ENCODE peak calls at places on chromosomes 12 and 14, in seven cellular contexts. L is HS-5; C is stimulated activated CD4-positive, alpha-beta T cell treated with anti-CD3 and anti-CD28 coated beads, TNF-alpha, amount 100 ng/mL, for 1 hour; F is aorta; E is HuH-7; Q is IMR-90; A is mucosa of gallbladder. T is an unnamed sample.

GRCh38 chr12:90024261-90024660 is 315.6 kb upstream of the ATP2B1 start:
- DNase-seq in L (no peak), C (no peak), F (no peak), E (no peak), Q (peak), A (no peak), T (no peak)

GRCh38 chr12:65882504-65882903 is 58.2 kb downstream of the HMGA2 start:
- DNase-seq in L (no peak), C (no peak), F (no peak), E (no peak), Q (no peak), A (no peak), T (no peak)

GRCh38 chr14:75927564-75928087 is 54.2 kb downstream of the TGFB3 start:
- DNase-seq in L (no peak), C (no peak), F (no peak), E (no peak), Q (no peak), A (no peak), T (no peak)

GRCh38 chr14:74049886-74050495 is 30.8 kb downstream of the BBOF1 start:
- DNase-seq in L (no peak), C (no peak), F (no peak), E (no peak), Q (no peak), A (no peak), T (no peak)

GRCh38 chr12:107523760-107524558 is 161.6 kb upstream of the PWP1 start:
- DNase-seq in L (no peak), C (no peak), F (no peak), E (no peak), Q (no peak), A (no peak), T (no peak)

GRCh38 chr14:96445844-96446710 is 54.1 kb downstream of the AK7 start:
- DNase-seq in L (no peak), C (no peak), F (no peak), E (no peak), Q (no peak), A (no peak), T (no peak)

GRCh38 chr12:113190761-113191160 is 5.2 kb downstream of the RITA1 start:
- DNase-seq in L (no peak), C (no peak), F (no peak), E (peak), Q (peak), A (no peak), T (no peak)

GRCh38 chr12:81229718-81230117 is 151.8 kb downstream of the ACSS3 start:
- DNase-seq in L (no peak), C (no peak), F (no peak), E (no peak), Q (no peak), A (no peak), T (no peak)

GRCh38 chr12:76237086-76237701 is 111.0 kb downstream of the BBS10 start:
- DNase-seq in L (no peak), C (no peak), F (no peak), E (no peak), Q (no peak), A (no peak), T (no peak)

GRCh38 chr12:119181202-119181601 is 2.5 kb downstream of the HSPB8 start:
- DNase-seq in L (no peak), C (no peak), F (no peak), E (no peak), Q (no peak), A (no peak), T (no peak)

GRCh38 chr12:40745386-40745785 is 53.1 kb downstream of the CNTN1 start:
- DNase-seq in L (no peak), C (no peak), F (no peak), E (no peak), Q (no peak), A (no peak), T (no peak)

GRCh38 chr14:104253901-104254353 is 115.5 kb downstream of the KIF26A start:
- DNase-seq in L (no peak), C (no peak), F (no peak), E (no peak), Q (no peak), A (no peak), T (no peak)

GRCh38 chr12:126747530-126748149 is 1519.3 kb upstream of the TMEM132C start:
- DNase-seq in L (no peak), C (peak), F (peak), E (peak), Q (no peak), A (peak), T (peak)

GRCh38 chr12:95966287-95966870 is 23.2 kb downstream of the AMDHD1 start:
- DNase-seq in L (no peak), C (no peak), F (no peak), E (peak), Q (no peak), A (no peak), T (no peak)

GRCh38 chr12:54853933-54854538 is at the start of gene MUCL1:
- DNase-seq in L (peak), C (peak), F (no peak), E (peak), Q (peak), A (peak), T (no peak)

GRCh38 chr14:69612014-69612758 is 790 bp downstream of the SUSD6 start:
- DNase-seq in L (no peak), C (no peak), F (peak), E (no peak), Q (peak), A (no peak), T (peak)

GRCh38 chr12:111462134-111462821 is 56.6 kb downstream of the SH2B3 start:
- DNase-seq in L (peak), C (no peak), F (no peak), E (no peak), Q (peak), A (no peak), T (no peak)

GRCh38 chr12:3226285-3226684 is 149.1 kb downstream of the TSPAN9 start:
- DNase-seq in L (no peak), C (no peak), F (no peak), E (no peak), Q (no peak), A (no peak), T (no peak)

GRCh38 chr12:2397356-2398045 is 344.7 kb downstream of the CACNA1C start:
- DNase-seq in L (no peak), C (no peak), F (peak), E (no peak), Q (no peak), A (peak), T (no peak)

GRCh38 chr14:93040443-93040842 is 75.3 kb downstream of the ITPK1 start:
- DNase-seq in L (no peak), C (no peak), F (no peak), E (no peak), Q (no peak), A (no peak), T (no peak)

GRCh38 chr12:122486805-122487426 is 13.8 kb downstream of the ZCCHC8 start:
- DNase-seq in L (no peak), C (no peak), F (no peak), E (no peak), Q (no peak), A (no peak), T (no peak)

GRCh38 chr12:46956451-46957035 is 122.9 kb upstream of the PCED1B start:
- DNase-seq in L (no peak), C (no peak), F (no peak), E (no peak), Q (no peak), A (no peak), T (no peak)

GRCh38 chr14:91299483-91300115 is 55.1 kb upstream of the GPR68 start:
- DNase-seq in L (no peak), C (no peak), F (no peak), E (no peak), Q (no peak), A (no peak), T (no peak)

GRCh38 chr14:96923003-96923402 is 125.8 kb downstream of the VRK1 start:
- DNase-seq in L (no peak), C (no peak), F (no peak), E (no peak), Q (no peak), A (no peak), T (no peak)

GRCh38 chr14:102496955-102497744 is 12.4 kb downstream of the ANKRD9 start:
- DNase-seq in L (no peak), C (no peak), F (no peak), E (no peak), Q (no peak), A (no peak), T (no peak)

GRCh38 chr12:93292731-93293566 is 84.8 kb upstream of the NUDT4 start:
- DNase-seq in L (no peak), C (no peak), F (no peak), E (no peak), Q (no peak), A (no peak), T (no peak)

GRCh38 chr12:10031318-10031717 is 836 bp downstream of the CLEC9A start:
- DNase-seq in L (peak), C (no peak), F (no peak), E (no peak), Q (peak), A (no peak), T (no peak)

GRCh38 chr14:74838141-74838540 is 37.8 kb downstream of the PROX2 start:
- DNase-seq in L (no peak), C (no peak), F (no peak), E (no peak), Q (peak), A (no peak), T (no peak)

GRCh38 chr12:69642531-69642930 is 31.8 kb upstream of the LRRC10 start:
- DNase-seq in L (no peak), C (no peak), F (no peak), E (no peak), Q (no peak), A (no peak), T (no peak)

GRCh38 chr12:57765003-57765697 is 1.7 kb downstream of the CYP27B1 start:
- DNase-seq in L (no peak), C (no peak), F (peak), E (peak), Q (peak), A (no peak), T (peak)